ENCODE peak calls at places on chromosomes 7 and 10, in eight cellular contexts. H, L, S, B, N, T, I and P are unnamed samples. For H3K27me3, the result is how much of the 10 kb centered on the place peaks cover.

GRCh38 chr7:157235357-157236018 is 96.8 kb downstream of the UBE3C start:
- DNase-seq in H (no peak), L (no peak), S (no peak), B (peak), N (no peak), T (no peak), I (no peak), P (no peak)

GRCh38 chr10:87860156-87860795 is 3.1 kb downstream of the KLLN start:
- DNase-seq in H (no peak), L (peak), S (no peak), B (peak), N (no peak), T (peak), I (no peak), P (peak)

GRCh38 chr10:75408911-75409885 is 7.6 kb upstream of the ZNF503 start:
- DNase-seq in H (no peak), L (peak), S (peak), B (peak), N (peak), T (no peak), I (peak), P (no peak)

GRCh38 chr10:75043256-75044121 is 68.0 kb upstream of the SAMD8 start:
- DNase-seq in H (no peak), L (peak), S (no peak), B (no peak), N (peak), T (peak), I (peak), P (peak)

GRCh38 chr10:78802866-78803265 is 265.9 kb upstream of the ZMIZ1 start:
- DNase-seq in H (no peak), L (no peak), S (peak), B (peak), N (peak), T (no peak), I (peak), P (no peak)

GRCh38 chr7:95780665-95781064 is 8.3 kb downstream of the DYNC1I1 start:
- DNase-seq in H (no peak), L (no peak), S (no peak), B (no peak), N (no peak), T (no peak), I (no peak), P (no peak)

GRCh38 chr10:73940634-73941221 is 29.8 kb downstream of the PLAU start:
- DNase-seq in H (peak), L (peak), S (peak), B (peak), N (peak), T (peak), I (peak), P (peak)

GRCh38 chr10:106609466-106609865 is 555.0 kb downstream of the SORCS1 start:
- DNase-seq in H (no peak), L (no peak), S (no peak), B (no peak), N (no peak), T (no peak), I (no peak), P (no peak)

GRCh38 chr7:96277921-96278320 is 44.0 kb downstream of the SLC25A13 start:
- DNase-seq in H (no peak), L (no peak), S (no peak), B (no peak), N (no peak), T (no peak), I (no peak), P (no peak)

GRCh38 chr10:110151467-110151866 is 55.9 kb upstream of the MXI1 start:
- DNase-seq in H (no peak), L (peak), S (no peak), B (no peak), N (no peak), T (no peak), I (no peak), P (no peak)

GRCh38 chr10:50508315-50509051 is 115.3 kb downstream of the SGMS1 start:
- DNase-seq in H (no peak), L (no peak), S (no peak), B (no peak), N (no peak), T (peak), I (no peak), P (peak)

GRCh38 chr7:94241402-94241925 is 153.2 kb upstream of the COL1A2 start:
- DNase-seq in H (no peak), L (no peak), S (no peak), B (no peak), N (no peak), T (no peak), I (no peak), P (no peak)

GRCh38 chr10:112898540-112899395 is 51.3 kb upstream of the TCF7L2 start:
- DNase-seq in H (peak), L (peak), S (no peak), B (peak), N (no peak), T (no peak), I (no peak), P (no peak)

GRCh38 chr7:56605146-56605545 is 488.9 kb upstream of the NUPR2 start:
- DNase-seq in H (no peak), L (no peak), S (no peak), B (no peak), N (no peak), T (no peak), I (no peak), P (no peak)

GRCh38 chr10:74585231-74586087 is 240.9 kb upstream of the KAT6B start:
- DNase-seq in H (no peak), L (no peak), S (no peak), B (peak), N (no peak), T (peak), I (no peak), P (peak)

GRCh38 chr10:57692255-57692980 is 575.3 kb downstream of the IPMK start:
- DNase-seq in H (no peak), L (no peak), S (no peak), B (peak), N (no peak), T (no peak), I (no peak), P (no peak)

GRCh38 chr7:151795168-151795754 is 81.7 kb downstream of the PRKAG2 start:
- DNase-seq in H (no peak), L (no peak), S (peak), B (no peak), N (peak), T (peak), I (no peak), P (no peak)

GRCh38 chr10:109974509-109975191 is 33.1 kb upstream of the ADD3 start:
- DNase-seq in H (no peak), L (no peak), S (no peak), B (peak), N (no peak), T (no peak), I (no peak), P (no peak)

GRCh38 chr7:85682819-85683218 is 496.0 kb upstream of the SEMA3D start:
- DNase-seq in H (no peak), L (no peak), S (no peak), B (peak), N (no peak), T (no peak), I (no peak), P (no peak)

GRCh38 chr7:2698581-2699288 is 10.7 kb downstream of the AMZ1 start:
- DNase-seq in H (no peak), L (peak), S (no peak), B (no peak), N (no peak), T (peak), I (no peak), P (peak)

GRCh38 chr10:61487506-61487905 is 34.3 kb upstream of the TMEM26 start:
- DNase-seq in H (no peak), L (no peak), S (no peak), B (peak), N (no peak), T (no peak), I (no peak), P (no peak)

GRCh38 chr7:94400643-94401042 is 5.9 kb downstream of the COL1A2 start:
- DNase-seq in H (no peak), L (no peak), S (no peak), B (peak), N (no peak), T (no peak), I (no peak), P (no peak)

GRCh38 chr10:103610921-103611511 is 117.5 kb downstream of the NEURL1 start:
- DNase-seq in H (no peak), L (no peak), S (no peak), B (no peak), N (no peak), T (no peak), I (no peak), P (no peak)

GRCh38 chr7:45919947-45920542 is 1.0 kb downstream of the IGFBP3 start:
- DNase-seq in H (no peak), L (no peak), S (no peak), B (peak), N (no peak), T (no peak), I (no peak), P (no peak)

GRCh38 chr7:48244902-48245301 is 73.6 kb downstream of the ABCA13 start:
- DNase-seq in H (no peak), L (no peak), S (no peak), B (peak), N (no peak), T (no peak), I (no peak), P (no peak)

GRCh38 chr10:35371731-35372130 is 35.4 kb downstream of the CCNY start:
- DNase-seq in H (no peak), L (no peak), S (no peak), B (no peak), N (no peak), T (no peak), I (no peak), P (no peak)

GRCh38 chr7:20153567-20153966 is 63.6 kb downstream of the MACC1 start:
- DNase-seq in H (no peak), L (no peak), S (no peak), B (no peak), N (no peak), T (no peak), I (no peak), P (no peak)

GRCh38 chr7:44077061-44077460 is 5.3 kb downstream of the POLM start:
- DNase-seq in H (no peak), L (no peak), S (no peak), B (no peak), N (peak), T (no peak), I (no peak), P (no peak)

GRCh38 chr7:157444011-157444842 is 107.4 kb downstream of the DNAJB6 start:
- DNase-seq in H (no peak), L (no peak), S (no peak), B (no peak), N (peak), T (no peak), I (no peak), P (no peak)

GRCh38 chr10:30559118-30559684 is 70.4 kb downstream of the LYZL2 start:
- DNase-seq in H (no peak), L (peak), S (no peak), B (no peak), N (no peak), T (no peak), I (no peak), P (no peak)

GRCh38 chr7:38142736-38143135 is 35.3 kb upstream of the STARD3NL start:
- DNase-seq in H (no peak), L (no peak), S (no peak), B (no peak), N (no peak), T (no peak), I (no peak), P (no peak)

GRCh38 chr7:100353685-100354330 is 4.1 kb upstream of the PILRB start:
- DNase-seq in H (no peak), L (no peak), S (no peak), B (no peak), N (peak), T (peak), I (no peak), P (peak)

GRCh38 chr7:73770002-73770859 is at the start of gene CLDN3:
- DNase-seq in H (peak), L (peak), S (no peak), B (peak), N (no peak), T (no peak), I (no peak), P (no peak)

GRCh38 chr10:109480836-109481235 is 442.5 kb downstream of the XPNPEP1 start:
- DNase-seq in H (no peak), L (no peak), S (no peak), B (peak), N (no peak), T (no peak), I (no peak), P (no peak)

DNA sequence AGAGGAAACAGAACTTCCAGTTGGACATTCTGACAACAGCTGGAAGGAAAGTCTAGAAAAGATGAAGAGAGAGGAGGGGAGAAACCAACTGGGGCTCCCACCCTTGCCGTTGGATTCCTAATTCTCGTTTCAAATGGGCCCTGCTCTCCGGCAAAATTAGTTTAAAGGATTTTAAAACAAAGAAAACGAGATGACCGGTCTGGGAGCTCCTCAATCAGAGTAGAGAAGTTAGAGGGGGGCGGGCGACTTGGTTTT is 1.5 kb upstream of the EN2 start:
- DNase-seq in H (no peak), L (no peak), S (no peak), B (no peak), N (no peak), T (no peak), I (no peak), P (no peak)
- H3K27me3 ChIP-seq in H (half or more), L (half or more), S (half or more), B (half or more), N (half or more), T (half or more), I (under half), P (under half)

GRCh38 chr7:417625-417889 is 102.1 kb downstream of the PDGFA start:
- DNase-seq in H (no peak), L (no peak), S (no peak), B (no peak), N (peak), T (no peak), I (no peak), P (no peak)

GRCh38 chr7:414681-415560 is 104.7 kb downstream of the PDGFA start:
- DNase-seq in H (no peak), L (peak), S (peak), B (no peak), N (peak), T (no peak), I (no peak), P (no peak)

GRCh38 chr7:416761-417624 is 102.7 kb downstream of the PDGFA start:
- DNase-seq in H (no peak), L (peak), S (peak), B (no peak), N (peak), T (no peak), I (no peak), P (peak)

GRCh38 chr7:417973-418601 is 101.6 kb downstream of the PDGFA start:
- DNase-seq in H (no peak), L (peak), S (no peak), B (no peak), N (no peak), T (no peak), I (no peak), P (no peak)

DNA sequence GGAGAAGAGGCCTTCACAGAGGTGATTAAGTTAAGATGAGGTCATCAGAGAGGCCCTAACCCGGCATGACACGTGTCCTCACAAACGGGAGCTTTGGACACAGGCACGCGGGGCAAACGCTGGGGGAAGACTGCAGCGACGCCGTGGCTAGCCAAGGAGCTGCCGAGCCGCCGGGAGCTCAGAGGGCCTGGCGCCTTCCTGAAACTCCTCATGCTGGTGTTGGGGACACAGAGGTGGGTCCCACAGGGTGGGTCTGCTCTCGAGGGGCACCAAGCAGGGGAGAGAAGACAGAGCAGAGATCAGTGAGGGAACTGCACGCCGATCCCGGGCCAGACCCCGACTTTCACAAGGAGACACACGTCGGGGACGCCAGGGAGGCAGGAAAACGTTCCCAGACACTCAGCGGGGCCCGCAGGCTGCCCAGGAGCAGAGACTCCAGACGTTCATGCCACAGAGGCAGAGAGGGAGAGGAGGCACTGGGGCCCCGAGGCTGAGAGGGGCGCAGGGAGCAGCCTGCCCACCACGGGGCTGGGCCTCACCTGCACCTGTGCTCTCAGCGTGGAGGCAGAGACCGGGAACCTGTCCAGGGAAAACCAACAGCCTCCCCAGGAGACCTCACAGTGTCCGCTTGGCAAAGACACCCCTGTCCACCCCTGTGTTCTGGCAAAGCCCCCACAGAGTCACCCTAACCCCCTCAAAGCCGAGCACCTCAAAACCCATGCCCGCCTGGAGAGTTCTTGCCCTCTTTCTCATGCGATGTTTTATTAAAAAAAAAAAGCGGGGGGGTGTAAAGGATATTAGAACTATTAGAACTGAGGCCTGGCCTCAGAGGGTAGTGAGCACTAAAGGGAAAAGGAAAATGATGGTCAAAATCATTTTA is 103.8 kb downstream of the PDGFA start:
- DNase-seq in H (no peak), L (peak), S (peak), B (no peak), N (peak), T (no peak), I (no peak), P (peak)
- H3K27me3 ChIP-seq in H (under half), L (under half), S (under half), B (under half), N (under half), T (under half), I (under half), P (under half)

GRCh38 chr7:124031406-124031805 is 1.5 kb downstream of the TMEM229A start:
- DNase-seq in H (no peak), L (no peak), S (no peak), B (no peak), N (no peak), T (no peak), I (no peak), P (no peak)

GRCh38 chr7:124031919-124032318 is 948 bp downstream of the TMEM229A start:
- DNase-seq in H (no peak), L (peak), S (no peak), B (no peak), N (no peak), T (no peak), I (peak), P (no peak)

GRCh38 chr7:124029789-124030188 is 3.1 kb downstream of the TMEM229A start:
- DNase-seq in H (no peak), L (no peak), S (no peak), B (no peak), N (no peak), T (no peak), I (no peak), P (no peak)

GRCh38 chr7:124032369-124033092 is at the start of gene TMEM229A:
- DNase-seq in H (peak), L (peak), S (peak), B (peak), N (peak), T (no peak), I (peak), P (no peak)

GRCh38 chr7:124030964-124031363 is 1.9 kb downstream of the TMEM229A start:
- DNase-seq in H (no peak), L (no peak), S (no peak), B (no peak), N (no peak), T (no peak), I (no peak), P (no peak)
- H3K27me3 ChIP-seq in H (under half), L (under half), S (half or more), B (under half), N (under half), T (under half), I (under half), P (under half)

GRCh38 chr10:129963831-129964501 is at the start of gene EBF3:
- DNase-seq in H (peak), L (peak), S (peak), B (peak), N (peak), T (peak), I (peak), P (peak)

GRCh38 chr10:129962558-129963075 is 1.5 kb downstream of the EBF3 start:
- DNase-seq in H (no peak), L (no peak), S (no peak), B (no peak), N (no peak), T (no peak), I (no peak), P (no peak)

GRCh38 chr10:129964611-129965417 is 740 bp upstream of the EBF3 start:
- DNase-seq in H (peak), L (peak), S (no peak), B (no peak), N (peak), T (no peak), I (no peak), P (no peak)

GRCh38 chr10:129962092-129962494 is 2.0 kb downstream of the EBF3 start:
- DNase-seq in H (peak), L (peak), S (no peak), B (no peak), N (peak), T (no peak), I (no peak), P (no peak)

DNA sequence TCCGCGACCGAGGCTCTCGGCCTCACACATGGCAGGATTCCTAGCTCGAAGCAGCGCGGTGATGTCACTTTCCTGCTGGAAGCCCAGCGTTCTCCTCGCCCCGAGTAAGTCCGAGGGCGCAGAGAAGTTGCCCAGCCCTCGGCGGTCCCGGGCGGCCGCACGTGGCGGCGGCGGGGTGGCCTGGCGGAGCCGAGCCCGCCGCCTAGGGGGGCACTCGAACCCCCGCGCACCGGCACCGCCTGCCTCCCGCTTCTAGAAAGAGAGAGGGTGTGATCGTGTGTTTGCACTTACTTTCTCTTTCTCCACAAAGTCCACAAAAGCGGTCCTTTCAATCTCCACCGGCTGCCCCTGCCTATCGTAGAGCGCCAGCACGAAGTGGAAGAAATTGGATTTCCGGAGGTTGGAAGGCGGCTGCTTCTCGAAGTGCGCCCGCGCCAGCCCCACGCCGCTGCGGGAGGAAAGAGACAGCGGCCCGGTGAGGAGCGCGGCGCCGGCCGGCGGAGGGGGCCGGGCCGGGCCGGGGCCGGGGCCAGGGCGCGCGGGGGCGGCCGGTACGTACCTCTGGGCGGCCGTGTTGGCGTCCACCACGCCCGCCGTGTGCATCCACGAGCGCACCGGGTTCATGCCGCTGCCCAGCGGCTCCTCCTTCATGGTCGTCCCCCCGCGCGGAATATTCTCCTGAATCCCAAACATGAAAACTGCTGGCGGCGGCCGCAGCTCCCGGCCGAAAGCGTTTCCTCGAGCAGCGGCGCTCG is 821 bp downstream of the EBF3 start:
- DNase-seq in H (peak), L (peak), S (no peak), B (peak), N (peak), T (no peak), I (no peak), P (no peak)
- H3K27me3 ChIP-seq in H (half or more), L (half or more), S (half or more), B (half or more), N (half or more), T (half or more), I (under half), P (half or more)

DNA sequence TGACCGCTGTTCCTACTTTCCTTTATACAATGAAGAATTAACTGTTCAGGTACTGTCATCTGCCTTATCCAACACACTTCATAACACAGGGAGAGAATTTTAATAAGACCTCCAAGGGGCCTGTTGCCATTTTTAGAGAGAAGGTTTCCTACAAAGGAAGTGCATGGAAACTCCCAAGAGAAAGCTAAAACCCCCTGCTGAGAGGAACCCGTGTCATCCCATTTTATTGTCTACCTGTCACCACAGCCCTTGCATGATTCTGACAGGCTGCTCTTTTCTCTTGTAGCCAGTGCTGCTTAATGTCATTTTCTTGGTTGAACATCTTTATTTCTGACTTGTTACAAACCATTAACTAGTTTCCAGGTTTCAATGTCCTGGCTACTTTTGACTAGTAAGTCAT is 98.4 kb downstream of the SNX10 start:
- DNase-seq in H (no peak), L (no peak), S (no peak), B (no peak), N (no peak), T (no peak), I (no peak), P (no peak)
- H3K27me3 ChIP-seq in H (under half), L (under half), S (half or more), B (half or more), N (under half), T (under half), I (under half), P (under half)